ENCODE peak calls at places on chromosomes 3 and 15, in six cellular contexts. W is skeletal muscle cell, L is T1000, V is foreskin keratinocyte, M is stomach, R is tibial artery. Z is an unnamed sample.

GRCh38 chr3:25895443-25895842 is 105.6 kb downstream of the OXSM start:
- DNase-seq in L (no peak), W (peak; percentile 36), M (no peak), V (peak; percentile 56), R (no peak), Z (no peak)

GRCh38 chr15:84880007-84880406 is 4.5 kb upstream of the SLC28A1 start:
- DNase-seq in W (no peak), R (no peak), M (no peak), L (no peak), V (no peak), Z (no peak)

GRCh38 chr15:58410353-58410752 is 21.4 kb upstream of the LIPC start:
- DNase-seq in V (no peak), M (no peak), L (no peak), W (no peak), R (peak; percentile 39), Z (no peak)

GRCh38 chr15:39598186-39598850 is 17.4 kb downstream of the THBS1 start:
- DNase-seq in W (no peak), L (no peak), R (no peak), M (no peak), V (no peak), Z (no peak)

GRCh38 chr15:38589502-38589901 is 24.9 kb upstream of the RASGRP1 start:
- DNase-seq in L (peak; percentile 9), M (no peak), W (peak; percentile 54), R (no peak), V (peak; percentile 83), Z (peak; percentile 88)

GRCh38 chr3:10764314-10765051 is 51.5 kb upstream of the SLC6A11 start:
- DNase-seq in V (no peak), L (no peak), M (no peak), R (no peak), W (no peak), Z (no peak)

GRCh38 chr3:197035577-197035976 is 6.0 kb upstream of the MELTF start:
- DNase-seq in W (no peak), L (no peak), M (no peak), V (no peak), R (no peak), Z (no peak)

GRCh38 chr3:126291537-126291936 is 65.7 kb downstream of the KLF15 start:
- DNase-seq in R (no peak), W (no peak), M (no peak), L (no peak), V (no peak), Z (no peak)

GRCh38 chr15:45948226-45948625 is 313.4 kb downstream of the SQOR start:
- DNase-seq in L (no peak), M (no peak), R (no peak), W (no peak), V (no peak), Z (no peak)

GRCh38 chr3:184727357-184728060 is 15.6 kb upstream of the MAGEF1 start:
- DNase-seq in V (peak; percentile 67), L (no peak), R (peak; percentile 64), W (no peak), M (peak; percentile 71), Z (peak; percentile 55)

Z was measured in RWPE1.